ENCODE peak calls at places on chromosomes 4 and X, in nine cellular contexts. One of them, this sample, is unnamed.

GRCh38 chrX:109533631-109534030 is 3.0 kb upstream of the NXT2 start:
- DNase-seq in tibial artery: no peak
- DNase-seq in kidney epithelial cell: no peak
- DNase-seq in CD4-positive, CD25-positive, alpha-beta regulatory T cell: no peak
- DNase-seq in endodermal cell: no peak
- DNase-seq in astrocyte of the spinal cord: no peak
- DNase-seq in IMR-90: peak; percentile 1
- DNase-seq in epithelial cell of esophagus: peak; percentile 75
- DNase-seq in psoas muscle: no peak
- DNase-seq in this sample: no peak

GRCh38 chrX:34624416-34624815 is 32.7 kb downstream of the TMEM47 start:
- DNase-seq in tibial artery: no peak
- DNase-seq in kidney epithelial cell: no peak
- DNase-seq in astrocyte of the spinal cord: peak; percentile 58
- DNase-seq in epithelial cell of esophagus: no peak
- DNase-seq in psoas muscle: no peak
- DNase-seq in CD4-positive, CD25-positive, alpha-beta regulatory T cell: no peak
- DNase-seq in endodermal cell: no peak
- DNase-seq in IMR-90: peak; percentile 15
- DNase-seq in this sample: no peak

GRCh38 chr4:185137233-185137925 is 5.7 kb upstream of the SLC25A4 start:
- DNase-seq in psoas muscle: no peak
- DNase-seq in endodermal cell: no peak
- DNase-seq in kidney epithelial cell: no peak
- DNase-seq in CD4-positive, CD25-positive, alpha-beta regulatory T cell: no peak
- DNase-seq in epithelial cell of esophagus: no peak
- DNase-seq in astrocyte of the spinal cord: no peak
- DNase-seq in IMR-90: no peak
- DNase-seq in tibial artery: no peak
- DNase-seq in this sample: no peak

GRCh38 chr4:126475730-126476129 is 1157.0 kb upstream of the INTU start:
- DNase-seq in tibial artery: no peak
- DNase-seq in epithelial cell of esophagus: peak; percentile 6
- DNase-seq in astrocyte of the spinal cord: no peak
- DNase-seq in endodermal cell: no peak
- DNase-seq in CD4-positive, CD25-positive, alpha-beta regulatory T cell: no peak
- DNase-seq in psoas muscle: no peak
- DNase-seq in IMR-90: no peak
- DNase-seq in kidney epithelial cell: no peak
- DNase-seq in this sample: no peak

GRCh38 chr4:53558981-53559620 is 32.2 kb downstream of the LNX1 start:
- DNase-seq in tibial artery: no peak
- DNase-seq in CD4-positive, CD25-positive, alpha-beta regulatory T cell: no peak
- DNase-seq in IMR-90: no peak
- DNase-seq in epithelial cell of esophagus: peak; percentile 52
- DNase-seq in endodermal cell: no peak
- DNase-seq in astrocyte of the spinal cord: peak; percentile 26
- DNase-seq in kidney epithelial cell: no peak
- DNase-seq in psoas muscle: no peak
- DNase-seq in this sample: no peak

GRCh38 chr4:119110121-119110520 is 25.5 kb upstream of the MYOZ2 start:
- DNase-seq in endodermal cell: no peak
- DNase-seq in CD4-positive, CD25-positive, alpha-beta regulatory T cell: no peak
- DNase-seq in kidney epithelial cell: no peak
- DNase-seq in IMR-90: no peak
- DNase-seq in epithelial cell of esophagus: no peak
- DNase-seq in tibial artery: no peak
- DNase-seq in astrocyte of the spinal cord: no peak
- DNase-seq in psoas muscle: no peak
- DNase-seq in this sample: no peak

GRCh38 chr4:25991296-25991695 is 77.3 kb downstream of the SMIM20 start:
- DNase-seq in endodermal cell: peak; percentile 50
- DNase-seq in CD4-positive, CD25-positive, alpha-beta regulatory T cell: no peak
- DNase-seq in kidney epithelial cell: no peak
- DNase-seq in psoas muscle: no peak
- DNase-seq in epithelial cell of esophagus: no peak
- DNase-seq in astrocyte of the spinal cord: no peak
- DNase-seq in tibial artery: no peak
- DNase-seq in IMR-90: no peak
- DNase-seq in this sample: no peak

GRCh38 chr4:184851200-184851541 is 25.4 kb upstream of the ACSL1 start:
- DNase-seq in CD4-positive, CD25-positive, alpha-beta regulatory T cell: no peak
- DNase-seq in psoas muscle: no peak
- DNase-seq in IMR-90: no peak
- DNase-seq in endodermal cell: no peak
- DNase-seq in astrocyte of the spinal cord: no peak
- DNase-seq in kidney epithelial cell: no peak
- DNase-seq in epithelial cell of esophagus: peak; percentile 25
- DNase-seq in tibial artery: no peak
- DNase-seq in this sample: peak; percentile 90

GRCh38 chr4:117777721-117778120 is 256.6 kb upstream of the NDST3 start:
- DNase-seq in psoas muscle: no peak
- DNase-seq in CD4-positive, CD25-positive, alpha-beta regulatory T cell: no peak
- DNase-seq in kidney epithelial cell: no peak
- DNase-seq in endodermal cell: no peak
- DNase-seq in epithelial cell of esophagus: peak; percentile 14
- DNase-seq in astrocyte of the spinal cord: peak; percentile 51
- DNase-seq in IMR-90: no peak
- DNase-seq in tibial artery: no peak
- DNase-seq in this sample: no peak

DNA sequence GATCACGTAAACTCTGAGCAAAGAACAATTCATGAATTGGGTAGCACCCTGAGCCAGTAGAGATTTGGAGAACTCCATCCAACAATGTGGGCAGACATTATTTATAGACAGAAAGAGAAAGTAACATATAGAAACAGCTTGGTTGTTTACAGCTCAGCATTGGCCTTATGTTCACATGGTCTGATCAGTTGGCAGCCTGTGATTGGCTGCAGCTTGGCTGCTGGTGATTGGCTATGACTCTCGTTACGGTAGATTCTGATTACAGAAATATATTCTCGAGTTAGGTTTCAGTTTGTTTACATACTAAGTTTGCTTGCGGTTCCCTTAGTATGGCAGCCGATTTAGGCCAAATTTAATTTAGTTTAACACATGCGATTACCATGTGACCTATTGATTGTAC is 663.4 kb downstream of the RAPGEF2 start:
- DNase-seq in psoas muscle: no peak
- DNase-seq in astrocyte of the spinal cord: no peak
- DNase-seq in kidney epithelial cell: no peak
- DNase-seq in IMR-90: no peak
- DNase-seq in endodermal cell: no peak
- DNase-seq in epithelial cell of esophagus: no peak
- DNase-seq in CD4-positive, CD25-positive, alpha-beta regulatory T cell: no peak
- DNase-seq in tibial artery: no peak
- DNase-seq in this sample: peak; percentile 29
- H3K4me3 ChIP-seq in psoas muscle: no peak overlapping the region
- H3K4me3 ChIP-seq in astrocyte of the spinal cord: no peak overlapping the region
- H3K4me3 ChIP-seq in kidney epithelial cell: no peak overlapping the region
- H3K4me3 ChIP-seq in IMR-90: no peak overlapping the region
- H3K4me3 ChIP-seq in endodermal cell: no peak overlapping the region
- H3K4me3 ChIP-seq in epithelial cell of esophagus: no peak overlapping the region
- H3K4me3 ChIP-seq in CD4-positive, CD25-positive, alpha-beta regulatory T cell: no peak overlapping the region
- H3K4me3 ChIP-seq in tibial artery: no peak overlapping the region
- H3K4me3 ChIP-seq in this sample: no peak overlapping the region

GRCh38 chr4:1359976-1360375 is 13.0 kb downstream of the UVSSA start:
- DNase-seq in IMR-90: no peak
- DNase-seq in endodermal cell: no peak
- DNase-seq in kidney epithelial cell: no peak
- DNase-seq in tibial artery: no peak
- DNase-seq in epithelial cell of esophagus: no peak
- DNase-seq in CD4-positive, CD25-positive, alpha-beta regulatory T cell: no peak
- DNase-seq in psoas muscle: no peak
- DNase-seq in astrocyte of the spinal cord: no peak
- DNase-seq in this sample: no peak

GRCh38 chr4:1361391-1361790 is 14.4 kb downstream of the UVSSA start:
- DNase-seq in endodermal cell: no peak
- DNase-seq in tibial artery: no peak
- DNase-seq in psoas muscle: no peak
- DNase-seq in astrocyte of the spinal cord: no peak
- DNase-seq in epithelial cell of esophagus: no peak
- DNase-seq in IMR-90: no peak
- DNase-seq in CD4-positive, CD25-positive, alpha-beta regulatory T cell: no peak
- DNase-seq in kidney epithelial cell: no peak
- DNase-seq in this sample: no peak

GRCh38 chr4:1359161-1359535 is 12.1 kb downstream of the UVSSA start:
- DNase-seq in CD4-positive, CD25-positive, alpha-beta regulatory T cell: no peak
- DNase-seq in IMR-90: no peak
- DNase-seq in tibial artery: no peak
- DNase-seq in kidney epithelial cell: no peak
- DNase-seq in astrocyte of the spinal cord: no peak
- DNase-seq in endodermal cell: no peak
- DNase-seq in psoas muscle: no peak
- DNase-seq in epithelial cell of esophagus: no peak
- DNase-seq in this sample: no peak

GRCh38 chr4:1362046-1362445 is 15.0 kb downstream of the UVSSA start:
- DNase-seq in endodermal cell: no peak
- DNase-seq in psoas muscle: no peak
- DNase-seq in epithelial cell of esophagus: no peak
- DNase-seq in CD4-positive, CD25-positive, alpha-beta regulatory T cell: no peak
- DNase-seq in tibial artery: no peak
- DNase-seq in astrocyte of the spinal cord: no peak
- DNase-seq in kidney epithelial cell: no peak
- DNase-seq in IMR-90: no peak
- DNase-seq in this sample: no peak

DNA sequence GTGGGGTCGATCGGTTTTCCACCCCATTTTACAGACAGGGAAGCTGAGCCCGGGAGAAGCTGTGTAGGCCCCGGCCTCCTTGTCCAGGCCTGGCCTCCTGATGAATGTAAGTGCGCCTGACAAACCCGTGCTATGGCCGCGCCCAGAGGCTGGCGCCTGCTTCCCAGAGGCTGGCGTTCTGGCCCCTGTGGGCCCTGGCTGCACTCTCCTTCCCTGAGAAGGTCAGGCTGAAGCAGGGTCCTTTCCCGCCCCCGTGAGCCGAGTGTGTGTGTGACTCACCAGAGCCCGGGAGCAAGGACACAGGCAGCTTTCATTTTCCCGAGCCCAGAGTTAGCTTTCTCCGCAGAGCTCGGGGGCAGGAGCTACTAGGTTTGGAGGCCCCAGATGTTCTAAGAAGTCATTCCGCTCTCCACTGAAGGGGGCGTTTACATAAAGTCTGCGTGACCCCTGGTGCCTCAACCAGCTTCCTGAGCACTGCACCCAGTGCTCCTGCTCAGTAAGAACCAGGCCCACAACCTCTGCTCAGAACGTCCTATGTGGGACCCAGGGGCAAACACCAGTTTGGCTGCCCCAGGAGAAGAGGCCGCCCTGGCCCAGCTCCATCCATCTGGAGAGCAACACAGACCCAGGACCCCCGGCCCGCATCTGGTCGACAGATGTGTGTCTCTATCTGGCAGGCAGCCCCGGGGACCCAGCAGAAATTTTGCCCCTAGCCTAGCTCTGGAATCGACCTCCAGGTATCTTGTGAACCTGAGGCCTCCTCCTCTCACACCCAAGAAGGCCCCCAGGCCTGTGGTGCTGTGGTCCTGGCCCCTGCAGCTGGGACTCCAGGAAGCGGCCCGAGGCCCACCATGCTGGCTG is 13.6 kb downstream of the UVSSA start:
- DNase-seq in IMR-90: peak; percentile 69
- DNase-seq in astrocyte of the spinal cord: peak; percentile 49
- DNase-seq in epithelial cell of esophagus: no peak
- DNase-seq in tibial artery: no peak
- DNase-seq in CD4-positive, CD25-positive, alpha-beta regulatory T cell: no peak
- DNase-seq in psoas muscle: peak; percentile 37
- DNase-seq in endodermal cell: no peak
- DNase-seq in kidney epithelial cell: no peak
- DNase-seq in this sample: no peak
- H3K4me3 ChIP-seq in IMR-90: no peak overlapping the region
- H3K4me3 ChIP-seq in astrocyte of the spinal cord: no peak overlapping the region
- H3K4me3 ChIP-seq in epithelial cell of esophagus: no peak overlapping the region
- H3K4me3 ChIP-seq in tibial artery: no peak overlapping the region
- H3K4me3 ChIP-seq in CD4-positive, CD25-positive, alpha-beta regulatory T cell: no peak overlapping the region
- H3K4me3 ChIP-seq in psoas muscle: no peak overlapping the region
- H3K4me3 ChIP-seq in endodermal cell: no peak overlapping the region
- H3K4me3 ChIP-seq in kidney epithelial cell: no peak overlapping the region
- H3K4me3 ChIP-seq in this sample: no peak overlapping the region

DNA sequence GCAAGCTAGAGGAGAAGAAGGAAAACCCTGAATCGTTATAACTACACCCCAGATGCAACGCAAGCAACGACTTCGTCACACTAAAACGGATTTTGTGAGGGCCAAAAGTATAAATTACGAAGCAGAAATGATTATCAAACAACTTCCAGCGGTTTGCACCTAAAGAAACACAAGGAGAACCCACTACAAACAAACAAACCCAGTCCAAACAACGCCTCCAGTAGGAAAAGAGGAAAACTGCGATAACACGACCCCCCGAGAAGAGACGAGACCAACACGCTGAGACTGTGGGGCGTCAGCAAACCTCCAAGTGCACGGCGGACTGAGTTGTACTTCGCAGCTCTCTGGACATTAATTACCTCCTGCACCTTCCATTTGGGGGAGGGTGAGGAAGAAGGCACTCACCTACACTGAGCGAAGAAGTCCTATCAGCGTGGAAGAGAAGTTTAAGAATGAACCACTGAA is at the start of gene MAB21L2:
- DNase-seq in psoas muscle: no peak
- DNase-seq in tibial artery: no peak
- DNase-seq in CD4-positive, CD25-positive, alpha-beta regulatory T cell: no peak
- DNase-seq in IMR-90: peak; percentile 46
- DNase-seq in epithelial cell of esophagus: no peak
- DNase-seq in astrocyte of the spinal cord: peak; percentile 34
- DNase-seq in endodermal cell: peak; percentile 66
- DNase-seq in kidney epithelial cell: no peak
- DNase-seq in this sample: no peak
- H3K4me3 ChIP-seq in psoas muscle: peak within 1 kb of the TSS; percentile 46
- H3K4me3 ChIP-seq in tibial artery: peak within 1 kb of the TSS; percentile 55
- H3K4me3 ChIP-seq in CD4-positive, CD25-positive, alpha-beta regulatory T cell: no peak within 1 kb of the TSS
- H3K4me3 ChIP-seq in IMR-90: peak within 1 kb of the TSS; percentile 78
- H3K4me3 ChIP-seq in epithelial cell of esophagus: no peak within 1 kb of the TSS
- H3K4me3 ChIP-seq in astrocyte of the spinal cord: peak within 1 kb of the TSS; percentile 57
- H3K4me3 ChIP-seq in endodermal cell: peak within 1 kb of the TSS; percentile 79
- H3K4me3 ChIP-seq in kidney epithelial cell: no peak within 1 kb of the TSS
- H3K4me3 ChIP-seq in this sample: no peak within 1 kb of the TSS

GRCh38 chr4:123832173-123833026 is 435.8 kb downstream of the SPRY1 start:
- DNase-seq in psoas muscle: peak; percentile 65
- DNase-seq in endodermal cell: no peak
- DNase-seq in IMR-90: peak; percentile 100
- DNase-seq in kidney epithelial cell: peak; percentile 93
- DNase-seq in CD4-positive, CD25-positive, alpha-beta regulatory T cell: no peak
- DNase-seq in tibial artery: peak; percentile 68
- DNase-seq in astrocyte of the spinal cord: peak; percentile 99
- DNase-seq in epithelial cell of esophagus: peak; percentile 89
- DNase-seq in this sample: no peak
- H3K4me3 ChIP-seq in psoas muscle: peak overlapping the region; percentile 44
- H3K4me3 ChIP-seq in endodermal cell: no peak overlapping the region
- H3K4me3 ChIP-seq in IMR-90: no peak overlapping the region
- H3K4me3 ChIP-seq in kidney epithelial cell: no peak overlapping the region
- H3K4me3 ChIP-seq in CD4-positive, CD25-positive, alpha-beta regulatory T cell: no peak overlapping the region
- H3K4me3 ChIP-seq in tibial artery: no peak overlapping the region
- H3K4me3 ChIP-seq in astrocyte of the spinal cord: no peak overlapping the region
- H3K4me3 ChIP-seq in epithelial cell of esophagus: no peak overlapping the region
- H3K4me3 ChIP-seq in this sample: no peak overlapping the region

GRCh38 chr4:113773756-113774155 is 12.2 kb upstream of the CAMK2D start:
- DNase-seq in IMR-90: no peak
- DNase-seq in psoas muscle: no peak
- DNase-seq in kidney epithelial cell: no peak
- DNase-seq in astrocyte of the spinal cord: no peak
- DNase-seq in epithelial cell of esophagus: peak; percentile 57
- DNase-seq in CD4-positive, CD25-positive, alpha-beta regulatory T cell: no peak
- DNase-seq in endodermal cell: no peak
- DNase-seq in tibial artery: no peak
- DNase-seq in this sample: no peak
- H3K4me3 ChIP-seq in IMR-90: no peak overlapping the region
- H3K4me3 ChIP-seq in psoas muscle: no peak overlapping the region
- H3K4me3 ChIP-seq in kidney epithelial cell: no peak overlapping the region
- H3K4me3 ChIP-seq in astrocyte of the spinal cord: no peak overlapping the region
- H3K4me3 ChIP-seq in epithelial cell of esophagus: no peak overlapping the region
- H3K4me3 ChIP-seq in CD4-positive, CD25-positive, alpha-beta regulatory T cell: no peak overlapping the region
- H3K4me3 ChIP-seq in endodermal cell: no peak overlapping the region
- H3K4me3 ChIP-seq in tibial artery: no peak overlapping the region
- H3K4me3 ChIP-seq in this sample: no peak overlapping the region